ENCODE peak calls at places on chromosomes 1 and 21, in eight cellular contexts. R, M, T, D, F, P, H and A are unnamed samples.
A peak's percentile ranks its signal among the peaks of the same experiment; 100 is the strongest.

GRCh38 chr1:169207825-169208520 is 101.5 kb downstream of the ATP1B1 start:
- DNase-seq in F (no peak), P (no peak), H (no peak), R (no peak), T (no peak), M (peak; percentile 15), D (no peak), A (no peak)

GRCh38 chr1:118155106-118155505 is 29.9 kb downstream of the SPAG17 start:
- DNase-seq in H (no peak), F (no peak), M (no peak), P (no peak), R (no peak), D (no peak), T (no peak), A (no peak)

GRCh38 chr1:41704189-41704588 is 214.5 kb downstream of the HIVEP3 start:
- DNase-seq in F (no peak), R (no peak), M (no peak), T (no peak), H (no peak), D (no peak), P (no peak), A (no peak)

GRCh38 chr1:94541175-94542087 is at the start of gene F3:
- DNase-seq in T (peak; percentile 22), D (peak; percentile 86), R (peak; percentile 55), M (peak; percentile 95), H (peak; percentile 81), P (peak; percentile 23), F (peak; percentile 91), A (peak; percentile 56)

GRCh38 chr1:97252076-97252475 is 530.5 kb downstream of the PTBP2 start:
- DNase-seq in F (peak; percentile 93), T (no peak), R (no peak), M (peak; percentile 51), P (no peak), H (no peak), D (no peak), A (no peak)

GRCh38 chr1:153963030-153963849 is at the start of gene SLC39A1:
- DNase-seq in R (peak; percentile 97), F (peak; percentile 95), D (peak; percentile 99), P (peak; percentile 89), T (peak; percentile 90), H (peak; percentile 94), M (peak; percentile 97), A (peak; percentile 99)

GRCh38 chr1:51648180-51649109 is 31.6 kb downstream of the OSBPL9 start:
- DNase-seq in T (no peak), F (peak; percentile 89), P (no peak), D (peak; percentile 77), H (no peak), R (no peak), M (peak; percentile 79), A (no peak)

GRCh38 chr1:50268049-50268448 is 155.2 kb downstream of the DMRTA2 start:
- DNase-seq in M (no peak), P (no peak), D (peak; percentile 34), F (no peak), H (no peak), R (peak; percentile 21), T (no peak), A (peak; percentile 47)

GRCh38 chr1:27949027-27949426 is 10.7 kb upstream of the XKR8 start:
- DNase-seq in P (no peak), F (no peak), D (no peak), R (no peak), M (no peak), T (no peak), H (no peak), A (no peak)

GRCh38 chr1:5297199-5297877 is 642.9 kb downstream of the AJAP1 start:
- DNase-seq in T (no peak), F (no peak), M (no peak), P (no peak), R (no peak), H (no peak), D (no peak), A (no peak)

GRCh38 chr1:119674835-119675289 is 26.8 kb upstream of the ZNF697 start:
- DNase-seq in M (no peak), H (peak; percentile 16), P (no peak), D (peak; percentile 92), F (peak; percentile 57), T (no peak), R (no peak), A (no peak)

GRCh38 chr1:171581766-171582165 is 40.3 kb upstream of the MYOCOS start:
- DNase-seq in T (no peak), F (no peak), M (no peak), P (no peak), D (no peak), H (no peak), R (no peak), A (no peak)

GRCh38 chr1:23817633-23818032 is 7.6 kb downstream of the HMGCL start:
- DNase-seq in F (no peak), M (no peak), P (no peak), H (no peak), D (no peak), T (no peak), R (no peak), A (no peak)

GRCh38 chr21:36763305-36763704 is 64.4 kb downstream of the SIM2 start:
- DNase-seq in D (no peak), M (no peak), H (no peak), T (no peak), R (no peak), P (no peak), F (no peak), A (no peak)

GRCh38 chr1:152774875-152775274 is at the start of gene LCE1F:
- DNase-seq in F (no peak), P (no peak), D (no peak), R (no peak), M (no peak), T (no peak), H (no peak), A (no peak)

GRCh38 chr1:71695820-71696219 is 586.5 kb downstream of the NEGR1 start:
- DNase-seq in F (peak; percentile 24), D (no peak), T (no peak), P (no peak), M (no peak), R (no peak), H (no peak), A (no peak)

GRCh38 chr1:156970017-156970416 is 49.6 kb downstream of the LRRC71 start:
- DNase-seq in H (no peak), M (peak; percentile 6), T (no peak), D (no peak), R (no peak), P (no peak), F (no peak), A (no peak)